ENCODE peak calls at places on chromosomes 4 and X, in seven cellular contexts. B is H9; W is SJSA1; O is tibial artery; G is WERI-Rb-1; U is mesendoderm; E is CD4-positive, alpha-beta T cell. V is an unnamed sample.
A peak's percentile ranks its signal among the peaks of the same experiment; 100 is the strongest.

GRCh38 chr4:74444891-74445642 is at the start of gene AREG:
- DNase-seq in G (peak; percentile 60), O (peak; percentile 69), U (peak; percentile 75), W (peak; percentile 48), B (peak; percentile 85), E (peak; percentile 91), V (peak; percentile 33)

GRCh38 chr4:119286377-119287002 is 35.4 kb downstream of the FABP2 start:
- DNase-seq in W (no peak), U (peak; percentile 37), E (peak; percentile 15), B (no peak), G (no peak), O (no peak), V (no peak)

GRCh38 chrX:134377537-134377936 is 82.4 kb upstream of the HPRT1 start:
- DNase-seq in O (no peak), W (peak; percentile 36), B (no peak), G (peak; percentile 11), U (peak; percentile 4), E (peak; percentile 1), V (no peak)

GRCh38 chr4:176409627-176410026 is 89.9 kb downstream of the SPCS3 start:
- DNase-seq in G (no peak), W (no peak), E (no peak), U (no peak), O (no peak), B (no peak), V (no peak)

GRCh38 chrX:53294024-53294648 is 12.8 kb upstream of the IQSEC2 start:
- DNase-seq in G (no peak), O (no peak), B (no peak), E (no peak), W (no peak), U (no peak), V (no peak)

GRCh38 chr4:138034871-138035270 is 207.3 kb downstream of the SLC7A11 start:
- DNase-seq in U (no peak), E (no peak), B (no peak), W (no peak), O (no peak), G (no peak), V (no peak)

GRCh38 chrX:129577473-129577872 is 37.4 kb downstream of the OCRL start:
- DNase-seq in U (peak; percentile 23), G (peak; percentile 26), W (peak; percentile 58), E (no peak), B (no peak), O (peak; percentile 36), V (no peak)

GRCh38 chr4:86560447-86560846 is 33.7 kb upstream of the PTPN13 start:
- DNase-seq in U (peak; percentile 50), B (no peak), O (no peak), G (peak; percentile 19), E (no peak), W (no peak), V (no peak)

GRCh38 chrX:3257471-3257870 is 89.0 kb downstream of the MXRA5 start:
- DNase-seq in E (no peak), B (no peak), W (no peak), G (no peak), O (no peak), U (no peak), V (no peak)

GRCh38 chr4:82638479-82638878 is 76.7 kb upstream of the TMEM150C start:
- DNase-seq in B (no peak), U (peak; percentile 12), O (no peak), W (no peak), E (no peak), G (no peak), V (no peak)

GRCh38 chr4:147822128-147822527 is 90.2 kb downstream of the ARHGAP10 start:
- DNase-seq in G (no peak), O (peak; percentile 92), U (no peak), E (no peak), B (no peak), W (no peak), V (no peak)

GRCh38 chr4:74848774-74849173 is 54.5 kb upstream of the BTC start:
- DNase-seq in G (no peak), W (no peak), E (no peak), B (no peak), O (no peak), U (no peak), V (no peak)

GRCh38 chrX:68994135-68994882 is 165.5 kb downstream of the EFNB1 start:
- DNase-seq in B (peak; percentile 10), W (no peak), O (no peak), G (no peak), E (no peak), U (no peak), V (no peak)

GRCh38 chrX:155682834-155683233 is 70.1 kb upstream of the TMLHE start:
- DNase-seq in W (no peak), E (no peak), B (no peak), O (no peak), G (no peak), U (no peak), V (no peak)

GRCh38 chr4:159748834-159749444 is 646.1 kb downstream of the RAPGEF2 start:
- DNase-seq in B (no peak), O (no peak), W (no peak), E (no peak), U (no peak), G (no peak), V (no peak)

GRCh38 chr4:69689530-69690111 is 36.6 kb upstream of the UGT2A1 start:
- DNase-seq in E (no peak), G (no peak), W (no peak), B (no peak), U (peak; percentile 12), O (no peak), V (no peak)

GRCh38 chrX:151929131-151929530 is 16.4 kb downstream of the MAGEA4 start:
- DNase-seq in U (no peak), O (no peak), E (no peak), B (no peak), G (no peak), W (no peak), V (no peak)
- H3K27ac ChIP-seq in U (no peak overlapping the region), O (no peak overlapping the region), E (no peak overlapping the region), B (no peak overlapping the region), G (no peak overlapping the region), W (no peak overlapping the region), V (no peak overlapping the region)

GRCh38 chrX:46597208-46597607 is 23.6 kb downstream of the CHST7 start:
- DNase-seq in B (no peak), O (no peak), U (no peak), W (no peak), G (no peak), E (no peak), V (no peak)
- H3K27ac ChIP-seq in B (no peak overlapping the region), O (no peak overlapping the region), U (no peak overlapping the region), W (no peak overlapping the region), G (no peak overlapping the region), E (no peak overlapping the region), V (no peak overlapping the region)

GRCh38 chr4:110270492-110271197 is 72.2 kb upstream of the ELOVL6 start:
- DNase-seq in O (no peak), E (no peak), G (no peak), U (peak; percentile 80), B (no peak), W (no peak), V (no peak)
- H3K27ac ChIP-seq in O (no peak overlapping the region), E (no peak overlapping the region), G (no peak overlapping the region), U (no peak overlapping the region), B (no peak overlapping the region), W (no peak overlapping the region), V (no peak overlapping the region)

GRCh38 chr4:94497690-94498089 is 45.9 kb downstream of the PDLIM5 start:
- DNase-seq in O (no peak), E (no peak), G (no peak), B (no peak), W (no peak), U (no peak), V (no peak)

GRCh38 chr4:94500696-94501095 is 49.0 kb downstream of the PDLIM5 start:
- DNase-seq in O (no peak), G (no peak), U (no peak), B (no peak), E (no peak), W (no peak), V (no peak)

GRCh38 chr4:94498502-94498901 is 46.8 kb downstream of the PDLIM5 start:
- DNase-seq in E (no peak), W (no peak), O (no peak), U (no peak), B (no peak), G (no peak), V (no peak)
- H3K27ac ChIP-seq in E (no peak overlapping the region), W (no peak overlapping the region), O (no peak overlapping the region), U (no peak overlapping the region), B (no peak overlapping the region), G (no peak overlapping the region), V (no peak overlapping the region)

GRCh38 chrX:30657542-30658238 is 4.5 kb downstream of the GK start:
- DNase-seq in W (no peak), O (no peak), E (no peak), B (no peak), U (no peak), G (no peak), V (no peak)
- H3K27ac ChIP-seq in W (no peak overlapping the region), O (no peak overlapping the region), E (no peak overlapping the region), B (no peak overlapping the region), U (no peak overlapping the region), G (no peak overlapping the region), V (no peak overlapping the region)

GRCh38 chr4:973431-974397 is at the start of gene DGKQ:
- DNase-seq in B (peak; percentile 79), O (peak; percentile 84), U (peak; percentile 78), W (peak; percentile 65), E (peak; percentile 88), G (peak; percentile 70), V (peak; percentile 90)

GRCh38 chr4:970046-970745 is 3.2 kb downstream of the DGKQ start:
- DNase-seq in U (peak; percentile 72), E (no peak), B (no peak), G (no peak), O (no peak), W (no peak), V (no peak)

GRCh38 chr4:972651-973424 is 531 bp downstream of the DGKQ start:
- DNase-seq in E (peak; percentile 54), U (no peak), O (no peak), W (no peak), B (no peak), G (no peak), V (no peak)

GRCh38 chr4:970854-971520 is 2.4 kb downstream of the DGKQ start:
- DNase-seq in W (no peak), B (no peak), U (no peak), G (no peak), O (no peak), E (no peak), V (no peak)

DNA sequence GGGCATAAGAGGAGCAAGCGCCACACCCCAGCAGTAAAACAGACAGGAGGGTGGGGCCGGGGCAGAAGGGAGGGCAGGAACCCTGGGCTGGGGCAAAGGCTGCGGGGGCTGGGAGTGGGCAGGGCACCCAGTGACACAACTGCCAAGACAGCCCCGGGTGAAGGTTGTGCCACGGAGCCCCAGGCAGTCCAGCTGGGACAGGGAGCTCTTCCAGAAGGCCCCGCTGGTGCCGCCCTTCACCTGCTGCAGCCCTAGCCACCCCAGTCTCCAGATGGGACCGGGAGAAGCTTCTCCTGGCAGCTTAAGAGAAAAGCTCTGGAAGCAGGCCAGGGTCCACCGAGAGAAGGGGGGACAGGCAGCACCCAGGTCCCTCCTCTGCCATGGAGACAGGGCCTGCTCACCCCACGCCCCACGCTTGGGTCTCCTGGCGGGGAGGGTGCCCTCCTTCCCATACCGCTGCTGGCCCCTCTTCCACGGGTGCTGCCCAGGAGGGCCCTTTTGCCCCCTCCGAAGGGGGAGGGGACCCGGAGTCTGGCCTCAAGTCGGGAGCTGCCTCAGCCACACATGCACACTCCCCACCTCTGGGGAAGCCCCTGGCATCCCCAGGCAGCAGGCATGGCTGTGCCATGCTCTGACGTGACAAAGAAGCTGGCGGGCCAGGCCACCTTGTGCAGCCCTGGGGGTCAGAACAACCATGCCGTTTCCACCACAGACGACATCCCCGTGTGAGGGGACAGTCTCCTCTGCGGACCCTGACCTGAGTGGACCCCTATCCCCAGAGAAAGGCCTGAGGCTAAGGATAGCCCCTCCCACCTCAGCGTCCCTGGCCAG is 1.5 kb downstream of the DGKQ start:
- DNase-seq in U (no peak), E (no peak), B (no peak), O (no peak), W (no peak), G (peak; percentile 52), V (no peak)
- H3K27ac ChIP-seq in U (no peak overlapping the region), E (no peak overlapping the region), B (no peak overlapping the region), O (no peak overlapping the region), W (no peak overlapping the region), G (no peak overlapping the region), V (no peak overlapping the region)